ENCODE peak calls at places on chromosome 6, in six cellular contexts. R is CD8-positive, alpha-beta memory T cell; S is HTR-8/SVneo; E is neural crest cell; X is stimulated activated CD4-positive, alpha-beta T cell treated with anti-CD3 and anti-CD28 coated beads, Interleukin-12 subunit alpha, Interleukin-12 subunit beta, amount 100 ng/mL, for 48 hours; Y is NCI-H1092 treated with DMSO at 0.1 percent for 48 hours. H is an unnamed sample.

GRCh38 chr6:165791876-165792437 is 128.9 kb upstream of the PDE10A start:
- DNase-seq in S (no peak), X (no peak), E (no peak), Y (no peak), R (no peak), H (no peak)

GRCh38 chr6:42367353-42368011 is 84.2 kb downstream of the TRERF1 start:
- DNase-seq in E (no peak), R (no peak), S (no peak), X (no peak), Y (no peak), H (no peak)

GRCh38 chr6:142953373-142954273 is 8.6 kb upstream of the HIVEP2 start:
- DNase-seq in Y (no peak), X (no peak), S (no peak), E (no peak), R (no peak), H (no peak)

GRCh38 chr6:54493138-54493537 is 184.9 kb downstream of the TINAG start:
- DNase-seq in S (peak), X (no peak), R (no peak), Y (no peak), E (no peak), H (no peak)

GRCh38 chr6:125588268-125588667 is 161.2 kb upstream of the HEY2 start:
- DNase-seq in E (no peak), Y (no peak), X (no peak), S (no peak), R (no peak), H (no peak)

GRCh38 chr6:90217621-90218496 is 78.8 kb downstream of the BACH2 start:
- DNase-seq in E (peak), R (no peak), X (no peak), S (peak), Y (peak), H (no peak)

GRCh38 chr6:81793811-81794210 is 41.3 kb upstream of the TENT5A start:
- DNase-seq in Y (no peak), X (no peak), R (no peak), S (no peak), E (no peak), H (no peak)

GRCh38 chr6:10719386-10720228 is 3.3 kb upstream of the TMEM14C start:
- DNase-seq in R (peak), S (no peak), E (no peak), X (no peak), Y (no peak), H (peak)

GRCh38 chr6:150930816-150931215 is 65.3 kb downstream of the MTHFD1L start:
- DNase-seq in S (no peak), E (no peak), Y (no peak), R (no peak), X (no peak), H (no peak)

GRCh38 chr6:31886426-31887068 is 7.8 kb upstream of the SLC44A4 start:
- DNase-seq in S (no peak), E (no peak), Y (no peak), R (no peak), X (no peak), H (no peak)

GRCh38 chr6:169723200-169723909 is 945 bp downstream of the PHF10 start:
- DNase-seq in E (peak), Y (peak), X (peak), R (peak), S (peak), H (peak)

GRCh38 chr6:85041376-85041775 is 277.0 kb upstream of the TBX18 start:
- DNase-seq in Y (no peak), R (no peak), X (no peak), S (no peak), E (no peak), H (no peak)

GRCh38 chr6:127342296-127342945 is 988 bp downstream of the ECHDC1 start:
- DNase-seq in E (peak), R (no peak), S (no peak), X (no peak), Y (no peak), H (no peak)

GRCh38 chr6:24910331-24910849 is 25.4 kb downstream of the RIPOR2 start:
- DNase-seq in E (no peak), Y (peak), R (no peak), X (no peak), S (no peak), H (no peak)

GRCh38 chr6:19301980-19302379 is 535.2 kb upstream of the ID4 start:
- DNase-seq in E (no peak), S (peak), R (no peak), Y (peak), X (no peak), H (no peak)

GRCh38 chr6:43727634-43728033 is 40.0 kb upstream of the MRPS18A start:
- DNase-seq in Y (no peak), R (no peak), X (no peak), S (no peak), E (no peak), H (no peak)

GRCh38 chr6:122789862-122790739 is 1.0 kb downstream of the SMPDL3A start:
- DNase-seq in S (no peak), R (no peak), X (peak), Y (peak), E (no peak), H (no peak)

GRCh38 chr6:121435444-121436069 is at the start of gene GJA1:
- DNase-seq in X (no peak), E (peak), R (no peak), S (peak), Y (no peak), H (no peak)

GRCh38 chr6:57109905-57110304 is 19.9 kb downstream of the ZNF451 start:
- DNase-seq in S (no peak), E (no peak), X (no peak), Y (no peak), R (no peak), H (no peak)

GRCh38 chr6:143000771-143001170 is 55.8 kb upstream of the HIVEP2 start:
- DNase-seq in Y (no peak), S (no peak), E (peak), R (no peak), X (no peak), H (no peak)

GRCh38 chr6:26554669-26555504 is 16.7 kb downstream of the HMGN4 start:
- DNase-seq in E (peak), R (peak), S (no peak), Y (no peak), X (peak), H (peak)

GRCh38 chr6:20341564-20341963 is 60.1 kb upstream of the E2F3 start:
- DNase-seq in X (no peak), E (no peak), R (no peak), S (no peak), Y (no peak), H (no peak)